ENCODE peak calls at places on chromosomes 4 and X, in ten cellular contexts. N is CD4-positive, alpha-beta T cell; U is suprapubic skin; Z is A549; M is fibroblast of lung; D is left lung; C is DND-41; R is esophagus squamous epithelium; T is Peyer's patch; X is ovary. O is an unnamed sample.
A peak's percentile ranks its signal among the peaks of the same experiment; 100 is the strongest.

GRCh38 chrX:3743821-3744439 is 30.5 kb upstream of the PRKX start:
- DNase-seq in D (no peak), N (peak; percentile 52), Z (no peak), C (peak; percentile 10), U (no peak), T (peak; percentile 31), R (no peak), X (no peak), M (no peak), O (no peak)

GRCh38 chrX:136291824-136292223 is 8.9 kb upstream of the ADGRG4 start:
- DNase-seq in X (no peak), D (no peak), M (no peak), R (no peak), C (no peak), Z (no peak), T (no peak), U (no peak), N (no peak), O (no peak)

GRCh38 chr4:94641702-94642560 is 115.8 kb upstream of the BMPR1B start:
- DNase-seq in C (no peak), X (no peak), D (no peak), T (no peak), Z (peak; percentile 47), U (no peak), N (no peak), R (no peak), M (peak; percentile 31), O (no peak)

GRCh38 chr4:879730-880079 is 52.4 kb downstream of the GAK start:
- DNase-seq in T (no peak), M (no peak), C (no peak), R (no peak), D (no peak), U (no peak), Z (no peak), X (no peak), N (peak; percentile 29), O (no peak)

GRCh38 chr4:167930171-167930570 is 162.2 kb upstream of the ANXA10 start:
- DNase-seq in U (no peak), T (no peak), M (no peak), Z (no peak), D (no peak), X (no peak), C (no peak), R (no peak), N (no peak), O (no peak)

GRCh38 chr4:56658410-56659003 is 22.6 kb downstream of the HOPX start:
- DNase-seq in M (no peak), D (no peak), X (no peak), R (no peak), C (no peak), T (no peak), Z (no peak), U (no peak), N (no peak), O (no peak)

GRCh38 chr4:151917145-151917775 is 156.5 kb upstream of the GATB start:
- DNase-seq in U (no peak), R (no peak), N (no peak), C (no peak), X (no peak), T (no peak), M (no peak), D (no peak), Z (no peak), O (no peak)

GRCh38 chr4:6421397-6421796 is 51.0 kb downstream of the PPP2R2C start:
- DNase-seq in M (no peak), N (no peak), C (no peak), R (no peak), U (no peak), X (no peak), Z (no peak), T (no peak), D (no peak), O (no peak)

GRCh38 chr4:54226399-54227260 is 2.5 kb upstream of the PDGFRA start:
- DNase-seq in M (peak; percentile 89), U (peak; percentile 80), X (peak; percentile 83), R (no peak), T (no peak), C (no peak), Z (no peak), D (peak; percentile 76), N (no peak), O (no peak)

GRCh38 chrX:31349515-31349914 is 277.7 kb upstream of the FTHL17 start:
- DNase-seq in U (no peak), Z (no peak), X (no peak), M (no peak), N (no peak), T (no peak), R (no peak), C (no peak), D (no peak), O (no peak)

GRCh38 chr4:156685308-156685707 is 286.3 kb downstream of the PDGFC start:
- DNase-seq in N (no peak), C (no peak), R (no peak), T (no peak), Z (no peak), D (no peak), M (no peak), X (no peak), U (no peak), O (no peak)
- H3K27ac ChIP-seq in N (no peak overlapping the region), C (no peak overlapping the region), R (no peak overlapping the region), T (no peak overlapping the region), Z (no peak overlapping the region), D (no peak overlapping the region), M (no peak overlapping the region), X (no peak overlapping the region), U (no peak overlapping the region), O (no peak overlapping the region)

GRCh38 chr4:88517825-88518224 is 5.8 kb downstream of the PYURF start:
- DNase-seq in T (no peak), N (no peak), Z (no peak), M (no peak), X (no peak), U (no peak), R (no peak), D (no peak), C (no peak), O (no peak)

GRCh38 chr4:88514557-88515511 is 8.7 kb downstream of the PYURF start:
- DNase-seq in T (no peak), Z (no peak), X (no peak), D (no peak), U (no peak), R (no peak), N (no peak), C (no peak), M (no peak), O (no peak)

GRCh38 chr4:88516746-88517145 is 6.8 kb downstream of the PYURF start:
- DNase-seq in C (no peak), Z (no peak), R (no peak), N (no peak), X (no peak), M (no peak), U (no peak), D (no peak), T (no peak), O (no peak)

GRCh38 chr4:88522702-88523324 is 763 bp downstream of the PYURF start:
- DNase-seq in T (peak; percentile 51), R (no peak), U (peak; percentile 66), C (peak; percentile 49), X (peak; percentile 60), N (no peak), D (peak; percentile 81), M (peak; percentile 55), Z (peak; percentile 18), O (peak; percentile 13)

GRCh38 chr4:88518911-88519310 is 4.7 kb downstream of the PYURF start:
- DNase-seq in C (no peak), T (no peak), U (no peak), M (no peak), N (no peak), D (no peak), X (no peak), R (no peak), Z (no peak), O (no peak)
- H3K27ac ChIP-seq in C (no peak overlapping the region), T (no peak overlapping the region), U (no peak overlapping the region), M (no peak overlapping the region), N (no peak overlapping the region), D (no peak overlapping the region), X (no peak overlapping the region), R (no peak overlapping the region), Z (no peak overlapping the region), O (no peak overlapping the region)

DNA sequence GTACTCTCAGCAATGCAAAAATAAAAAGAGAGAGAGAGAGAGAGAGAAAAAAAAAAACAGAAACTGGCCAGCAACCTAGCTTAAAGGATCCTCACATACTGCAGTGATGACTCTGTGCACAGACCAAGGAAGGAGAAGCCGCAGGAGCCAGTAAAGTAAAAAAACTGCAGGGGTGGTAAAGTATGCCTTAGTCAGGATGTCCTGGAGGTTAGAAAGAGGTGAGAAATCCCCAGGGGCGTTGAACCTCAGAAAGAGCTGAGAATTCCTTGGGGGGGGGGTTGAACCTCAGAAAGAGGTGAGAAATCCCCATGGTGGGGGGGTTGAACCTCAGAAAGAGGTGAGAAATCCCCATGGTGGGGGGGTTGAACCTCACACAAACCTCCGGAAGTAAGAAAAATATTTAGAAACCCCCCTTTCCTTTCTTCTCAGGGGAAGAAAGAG is 48.0 kb downstream of the MAGEA9 start:
- DNase-seq in D (no peak), Z (no peak), M (peak; percentile 0), T (no peak), N (no peak), U (no peak), C (no peak), X (no peak), R (no peak), O (no peak)
- H3K27ac ChIP-seq in D (no peak overlapping the region), Z (no peak overlapping the region), M (no peak overlapping the region), T (no peak overlapping the region), N (no peak overlapping the region), U (no peak overlapping the region), C (no peak overlapping the region), X (no peak overlapping the region), R (peak overlapping the region; percentile 71), O (peak overlapping the region; percentile 59)

GRCh38 chrX:108223606-108224005 is 132.0 kb downstream of the ATG4A start:
- DNase-seq in D (no peak), M (peak; percentile 36), Z (no peak), X (peak; percentile 34), C (no peak), T (no peak), N (no peak), U (no peak), R (no peak), O (no peak)

GRCh38 chrX:108219949-108220601 is 128.5 kb downstream of the ATG4A start:
- DNase-seq in T (no peak), Z (no peak), X (no peak), N (no peak), C (no peak), M (no peak), D (no peak), U (no peak), R (no peak), O (no peak)

GRCh38 chrX:108224727-108225455 is 133.3 kb downstream of the ATG4A start:
- DNase-seq in D (no peak), Z (peak; percentile 30), T (no peak), X (peak; percentile 26), R (no peak), C (no peak), U (no peak), N (no peak), M (peak; percentile 61), O (no peak)

GRCh38 chrX:108224218-108224617 is 132.6 kb downstream of the ATG4A start:
- DNase-seq in R (no peak), U (no peak), T (no peak), N (no peak), M (peak; percentile 2), C (no peak), D (no peak), X (peak; percentile 38), Z (no peak), O (no peak)

GRCh38 chrX:108221481-108221880 is 129.9 kb downstream of the ATG4A start:
- DNase-seq in X (no peak), U (no peak), R (no peak), Z (no peak), T (no peak), N (no peak), D (no peak), M (no peak), C (no peak), O (no peak)
- H3K27ac ChIP-seq in X (no peak overlapping the region), U (no peak overlapping the region), R (no peak overlapping the region), Z (no peak overlapping the region), T (no peak overlapping the region), N (no peak overlapping the region), D (no peak overlapping the region), M (no peak overlapping the region), C (no peak overlapping the region), O (peak overlapping the region; percentile 28)

O was measured in thoracic aorta.